ENCODE peak calls at places on chromosomes 4 and X, in eight cellular contexts. T is astrocyte of the spinal cord, W is pancreas, Q is OCI-LY7, I is uterus, E is RWPE1, Z is heart left ventricle, G is neural crest cell. M is an unnamed sample.

GRCh38 chr4:169070071-169070894 is 60.2 kb upstream of the CBR4 start:
- DNase-seq in W (peak; percentile 54), T (peak; percentile 91), Q (no peak), E (peak; percentile 93), Z (peak; percentile 62), G (no peak), I (no peak), M (peak; percentile 72)

GRCh38 chr4:113292371-113293042 is 243.1 kb downstream of the ANK2 start:
- DNase-seq in I (peak; percentile 34), G (peak; percentile 25), Q (no peak), E (no peak), Z (peak; percentile 44), W (no peak), T (peak; percentile 66), M (no peak)

GRCh38 chrX:119685225-119686066 is 7.5 kb downstream of the SEPTIN6 start:
- DNase-seq in I (peak; percentile 57), E (no peak), G (no peak), W (no peak), Q (peak; percentile 75), Z (peak; percentile 68), T (no peak), M (no peak)

GRCh38 chr4:87024181-87024580 is 89.4 kb downstream of the AFF1 start:
- DNase-seq in W (no peak), Z (no peak), G (no peak), Q (no peak), T (no peak), E (no peak), I (no peak), M (no peak)

GRCh38 chr4:153420361-153420760 is 45.8 kb upstream of the TMEM131L start:
- DNase-seq in Q (no peak), E (no peak), G (no peak), Z (no peak), I (no peak), W (no peak), T (no peak), M (no peak)

GRCh38 chr4:1784789-1785591 is 8.1 kb upstream of the FGFR3 start:
- DNase-seq in W (no peak), E (no peak), Z (peak; percentile 57), G (no peak), I (no peak), Q (no peak), T (no peak), M (no peak)

GRCh38 chr4:147970003-147970402 is 238.1 kb downstream of the ARHGAP10 start:
- DNase-seq in G (no peak), T (no peak), Q (no peak), E (no peak), I (no peak), W (no peak), Z (no peak), M (no peak)

GRCh38 chr4:112916868-112917267 is 132.6 kb upstream of the ANK2 start:
- DNase-seq in W (no peak), E (no peak), I (no peak), T (peak; percentile 59), Q (no peak), Z (no peak), G (no peak), M (no peak)

GRCh38 chr4:165384608-165385007 is 5.8 kb downstream of the CPE start:
- DNase-seq in Q (no peak), Z (no peak), T (peak; percentile 64), E (no peak), G (no peak), I (no peak), W (no peak), M (no peak)

GRCh38 chrX:72272868-72273267 is 4.2 kb downstream of the RPS4X start:
- DNase-seq in G (no peak), W (no peak), E (peak; percentile 45), I (no peak), Z (no peak), Q (no peak), T (peak; percentile 70), M (no peak)

GRCh38 chr4:21011106-21011505 is 310.8 kb downstream of the PACRGL start:
- DNase-seq in E (no peak), G (no peak), W (no peak), Q (no peak), Z (no peak), I (no peak), T (no peak), M (no peak)

GRCh38 chr4:147479817-147480216 is 1.1 kb upstream of the EDNRA start:
- DNase-seq in Q (no peak), T (peak; percentile 82), I (peak; percentile 48), E (no peak), W (no peak), Z (peak; percentile 50), G (no peak), M (no peak)

GRCh38 chr4:1014395-1015167 is 3.2 kb downstream of the FGFRL1 start:
- DNase-seq in W (no peak), G (peak; percentile 62), E (no peak), Q (no peak), T (peak; percentile 36), Z (no peak), I (no peak), M (no peak)

GRCh38 chr4:165440415-165440882 is 61.6 kb downstream of the CPE start:
- DNase-seq in W (no peak), I (no peak), Q (no peak), Z (no peak), T (peak; percentile 93), G (no peak), E (peak; percentile 73), M (no peak)

GRCh38 chrX:47854474-47854873 is 17.8 kb downstream of the ZNF81 start:
- DNase-seq in I (peak; percentile 21), T (peak; percentile 5), Q (peak; percentile 22), G (peak; percentile 6), Z (peak; percentile 16), W (peak; percentile 27), E (no peak), M (no peak)

GRCh38 chr4:1342003-1342402 is 5.0 kb upstream of the UVSSA start:
- DNase-seq in Z (no peak), I (no peak), T (peak; percentile 14), G (no peak), W (no peak), E (no peak), Q (no peak), M (no peak)

GRCh38 chr4:61425315-61425714 is 225.2 kb downstream of the ADGRL3 start:
- DNase-seq in Z (no peak), Q (no peak), I (no peak), W (no peak), E (peak; percentile 71), T (no peak), G (no peak), M (no peak)

GRCh38 chrX:135003876-135004623 is 13.3 kb downstream of the SMIM10 start:
- DNase-seq in I (peak; percentile 90), G (peak; percentile 88), T (peak; percentile 88), Q (peak; percentile 81), Z (peak; percentile 90), W (peak; percentile 92), E (peak; percentile 91), M (peak; percentile 91)

GRCh38 chrX:142250502-142250901 is 45.4 kb upstream of the MAGEC2 start:
- DNase-seq in I (no peak), W (no peak), G (no peak), T (no peak), Z (no peak), E (peak; percentile 24), Q (no peak), M (no peak)

GRCh38 chr4:83043801-83044407 is 8.9 kb downstream of the COPS4 start:
- DNase-seq in I (peak; percentile 25), G (no peak), T (no peak), E (peak; percentile 37), W (no peak), Z (no peak), Q (no peak), M (no peak)

GRCh38 chr4:2256156-2256731 is 5.7 kb downstream of the MXD4 start:
- DNase-seq in T (no peak), E (no peak), I (peak; percentile 43), Z (peak; percentile 40), Q (no peak), G (no peak), W (peak; percentile 20), M (no peak)

DNA sequence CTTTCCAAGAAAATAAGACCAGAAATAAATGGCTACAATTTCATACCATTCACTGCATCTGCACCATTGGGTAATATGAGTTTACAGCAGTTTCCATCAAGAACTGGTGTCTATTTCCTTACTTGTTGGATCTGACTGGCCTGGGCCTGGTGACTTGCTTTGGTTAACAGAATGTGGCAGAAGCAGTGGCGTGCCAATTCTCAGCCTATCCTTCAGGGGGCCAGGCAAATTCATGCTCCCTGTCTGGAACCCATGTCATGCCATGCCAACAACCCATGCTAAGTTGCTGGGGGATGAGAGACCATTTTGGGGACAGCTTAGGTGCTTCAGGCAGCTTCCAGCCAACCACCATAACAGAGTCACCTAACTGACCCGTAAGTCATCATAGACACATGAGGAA is 656.7 kb downstream of the SPOCK3 start:
- DNase-seq in Q (no peak), G (no peak), T (no peak), W (no peak), Z (no peak), E (no peak), I (no peak), M (no peak)
- TF ChIP-seq CTCF in Q (no peak), G (no peak), T (no peak), W (no peak), Z (no peak), E (no peak), I (no peak), M (no peak)

DNA sequence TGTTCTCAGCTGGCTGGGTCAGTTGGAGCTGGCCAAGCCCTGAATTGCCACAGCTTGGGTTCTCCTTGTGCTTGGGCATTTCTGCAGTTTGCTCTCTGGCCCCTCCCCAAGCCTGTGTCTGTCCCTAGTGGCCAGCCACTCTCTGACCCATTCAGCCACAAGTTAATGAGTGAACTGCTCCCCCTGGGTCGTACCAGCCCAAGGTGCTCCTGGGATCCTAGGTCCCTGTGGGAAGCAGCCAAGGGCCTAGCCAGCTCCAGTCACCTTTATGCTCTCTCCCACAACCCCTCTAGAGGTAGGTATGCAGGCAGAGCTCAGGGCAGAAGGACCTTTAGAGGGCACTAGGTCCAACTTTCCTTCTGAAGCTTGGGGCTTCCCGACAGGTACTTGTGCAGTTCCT is 51.5 kb downstream of the STARD8 start:
- DNase-seq in E (no peak), W (peak; percentile 70), T (no peak), I (no peak), G (no peak), Z (no peak), Q (no peak), M (no peak)
- TF ChIP-seq CTCF in E (no peak), W (no peak), T (no peak), I (no peak), G (no peak), Z (no peak), Q (no peak), M (no peak)

DNA sequence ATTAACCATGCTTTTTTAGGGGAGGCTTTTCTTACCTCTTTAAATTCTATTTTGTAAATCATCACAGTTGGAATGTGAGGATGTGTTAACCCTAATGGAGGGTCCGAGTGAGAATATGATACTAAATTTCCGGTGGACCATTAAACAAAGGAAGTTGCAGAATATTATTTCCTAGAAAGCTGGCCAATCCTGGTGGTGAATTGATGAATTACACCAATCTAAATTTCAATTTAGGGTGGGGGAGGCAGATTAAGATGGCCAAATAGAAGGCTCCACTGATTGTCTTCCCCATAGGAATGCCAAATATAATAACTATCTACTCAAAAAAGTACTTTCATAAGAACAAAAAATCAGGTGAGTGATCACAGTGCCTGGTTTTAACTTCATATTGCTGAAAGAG is 1045.6 kb downstream of the GLUD2 start:
- DNase-seq in T (no peak), Z (no peak), G (no peak), W (no peak), I (no peak), Q (no peak), E (no peak), M (no peak)
- TF ChIP-seq CTCF in T (no peak), Z (no peak), G (peak; percentile 42), W (no peak), I (no peak), Q (no peak), E (no peak), M (peak; percentile 54)

GRCh38 chrX:17888421-17888820 is 27.3 kb upstream of the RAI2 start:
- DNase-seq in G (no peak), T (no peak), E (no peak), I (no peak), Z (no peak), Q (no peak), W (no peak), M (no peak)
- TF ChIP-seq CTCF in G (peak; percentile 47), T (no peak), E (no peak), I (no peak), Z (no peak), Q (no peak), W (peak; percentile 17), M (peak; percentile 61)

M was measured in type B pancreatic cell.